ENCODE peak calls at places on chromosomes 5 and 9, in ten cellular contexts. L, D, B, Q, E, O, M, Z, A and G are unnamed samples.

GRCh38 chr5:74386571-74387334 is 253.8 kb downstream of the ENC1 start:
- DNase-seq in L (no peak), D (no peak), B (peak), Q (no peak), E (no peak), O (no peak), M (no peak), Z (no peak), A (no peak), G (no peak)

GRCh38 chr5:156706631-156707030 is 143.5 kb upstream of the PPP1R2B start:
- DNase-seq in L (no peak), D (no peak), B (no peak), Q (no peak), E (no peak), O (no peak), M (no peak), Z (no peak), A (no peak), G (no peak)

GRCh38 chr5:80346055-80346454 is 26.3 kb downstream of the SPZ1 start:
- DNase-seq in L (peak), D (peak), B (peak), Q (no peak), E (peak), O (no peak), M (peak), Z (peak), A (no peak), G (peak)

GRCh38 chr5:134784946-134785620 is 26.5 kb downstream of the DDX46 start:
- DNase-seq in L (no peak), D (no peak), B (peak), Q (no peak), E (no peak), O (no peak), M (no peak), Z (no peak), A (no peak), G (peak)

GRCh38 chr5:172772112-172772906 is 1.3 kb upstream of the DUSP1 start:
- DNase-seq in L (peak), D (peak), B (peak), Q (peak), E (peak), O (peak), M (peak), Z (peak), A (peak), G (peak)

GRCh38 chr5:42274913-42275312 is 148.3 kb upstream of the GHR start:
- DNase-seq in L (no peak), D (no peak), B (peak), Q (no peak), E (no peak), O (no peak), M (no peak), Z (no peak), A (no peak), G (peak)

GRCh38 chr5:76855961-76856360 is 6.1 kb downstream of the S100Z start:
- DNase-seq in L (no peak), D (no peak), B (no peak), Q (peak), E (peak), O (no peak), M (no peak), Z (peak), A (no peak), G (no peak)

GRCh38 chr9:99430301-99430700 is 208.2 kb downstream of the SEC61B start:
- DNase-seq in L (no peak), D (no peak), B (peak), Q (no peak), E (peak), O (no peak), M (no peak), Z (peak), A (no peak), G (no peak)

GRCh38 chr5:115657883-115658233 is 32.0 kb upstream of the TMED7 start:
- DNase-seq in L (no peak), D (no peak), B (peak), Q (no peak), E (no peak), O (no peak), M (no peak), Z (no peak), A (no peak), G (peak)

GRCh38 chr9:36836486-36836885 is 197.6 kb downstream of the PAX5 start:
- DNase-seq in L (no peak), D (no peak), B (no peak), Q (no peak), E (no peak), O (no peak), M (no peak), Z (no peak), A (no peak), G (no peak)

GRCh38 chr9:21096172-21096900 is 18.6 kb upstream of the IFNB1 start:
- DNase-seq in L (no peak), D (no peak), B (peak), Q (no peak), E (peak), O (no peak), M (no peak), Z (no peak), A (no peak), G (peak)

GRCh38 chr5:12399868-12400267 is 495.6 kb upstream of the CTNND2 start:
- DNase-seq in L (no peak), D (no peak), B (no peak), Q (no peak), E (no peak), O (no peak), M (no peak), Z (no peak), A (no peak), G (no peak)

GRCh38 chr9:136326777-136327312 is 494 bp upstream of the GPSM1 start:
- DNase-seq in L (no peak), D (no peak), B (peak), Q (no peak), E (no peak), O (no peak), M (no peak), Z (no peak), A (no peak), G (no peak)
- H3K4me3 ChIP-seq in L (no peak), D (no peak), B (peak), Q (peak), E (no peak), O (peak), M (no peak), Z (no peak), A (peak), G (peak)

GRCh38 chr9:77022783-77023440 is 3.5 kb downstream of the FOXB2 start:
- DNase-seq in L (no peak), D (no peak), B (no peak), Q (no peak), E (no peak), O (no peak), M (no peak), Z (no peak), A (no peak), G (no peak)
- TF ChIP-seq CTCF in L (no peak), D (no peak), B (peak), Q (no peak), E (no peak), O (no peak), M (no peak), Z (no peak), A (no peak), G (no peak)

GRCh38 chr5:174246743-174247142 is 201.2 kb downstream of the NSG2 start:
- DNase-seq in L (no peak), D (no peak), B (no peak), Q (no peak), E (no peak), O (no peak), M (no peak), Z (no peak), A (no peak), G (no peak)

GRCh38 chr5:174252121-174252520 is 206.6 kb downstream of the NSG2 start:
- DNase-seq in L (no peak), D (no peak), B (no peak), Q (no peak), E (no peak), O (no peak), M (no peak), Z (no peak), A (no peak), G (no peak)

GRCh38 chr5:174247239-174247638 is 201.7 kb downstream of the NSG2 start:
- DNase-seq in L (peak), D (no peak), B (no peak), Q (no peak), E (no peak), O (no peak), M (no peak), Z (no peak), A (no peak), G (no peak)

GRCh38 chr5:174245506-174245905 is 200.0 kb downstream of the NSG2 start:
- DNase-seq in L (no peak), D (no peak), B (peak), Q (no peak), E (no peak), O (no peak), M (no peak), Z (no peak), A (no peak), G (no peak)

DNA sequence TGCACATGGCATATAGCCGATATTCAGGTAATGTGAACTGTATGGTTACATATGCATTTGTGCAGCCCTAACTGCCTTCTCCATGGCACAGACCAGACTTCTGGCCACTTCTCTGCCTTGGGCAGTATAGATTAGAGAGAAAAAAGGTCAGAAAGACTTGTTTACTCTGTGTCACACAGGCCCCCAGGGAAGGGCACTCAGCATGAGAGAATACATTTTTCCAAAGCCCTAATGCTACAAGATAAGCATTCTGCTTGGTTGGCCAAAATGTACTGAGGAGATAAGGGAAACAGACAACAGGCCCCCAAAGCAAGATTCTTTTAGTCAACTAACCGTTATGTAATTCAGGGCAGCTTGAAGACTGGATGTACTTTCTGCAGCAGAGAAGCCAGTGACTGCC is 205.8 kb downstream of the NSG2 start:
- DNase-seq in L (no peak), D (no peak), B (no peak), Q (no peak), E (no peak), O (no peak), M (no peak), Z (no peak), A (no peak), G (no peak)
- H3K4me3 ChIP-seq in L (no peak), D (no peak), B (no peak), Q (no peak), E (no peak), O (no peak), M (no peak), Z (no peak), A (no peak), G (no peak)

DNA sequence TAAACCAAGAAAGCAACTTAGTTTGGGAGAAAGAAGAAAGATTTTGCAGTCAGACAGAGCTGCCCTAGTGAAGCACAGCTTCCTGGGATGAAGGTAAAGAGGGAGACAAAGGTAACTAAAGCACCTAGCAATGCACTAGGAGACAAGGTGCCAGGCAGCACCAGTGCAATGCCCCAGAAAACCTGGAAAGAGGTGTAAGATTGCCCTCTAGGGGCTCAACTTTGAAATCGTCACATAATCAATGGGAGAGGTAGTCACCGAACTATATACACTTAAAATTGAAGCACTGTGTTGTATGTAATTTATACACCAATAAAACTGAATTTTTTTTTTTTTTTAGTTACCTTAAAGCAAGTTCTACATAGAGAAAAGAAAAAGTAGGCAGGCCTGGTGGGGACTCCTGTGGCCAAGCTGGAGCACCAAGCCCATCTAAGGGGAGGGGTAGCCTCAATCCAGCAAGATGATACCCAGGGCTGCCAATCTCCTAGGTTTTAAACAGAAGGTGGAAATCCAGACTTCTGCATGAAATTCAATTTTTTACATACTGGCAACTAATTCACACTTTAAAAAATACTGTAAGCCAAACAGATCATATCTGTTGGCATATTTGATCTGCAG is 48.2 kb downstream of the CDK5RAP2 start:
- DNase-seq in L (peak), D (no peak), B (peak), Q (peak), E (peak), O (no peak), M (no peak), Z (peak), A (no peak), G (peak)
- TF ChIP-seq CTCF in L (peak), D (peak), B (peak), Q (no peak), E (peak), O (no peak), M (no peak), Z (peak), A (no peak), G (peak)

GRCh38 chr9:126612329-126612812 is 1.4 kb upstream of the LMX1B start:
- DNase-seq in L (peak), D (no peak), B (no peak), Q (no peak), E (no peak), O (no peak), M (no peak), Z (no peak), A (peak), G (no peak)

GRCh38 chr9:126612813-126613641 is 701 bp upstream of the LMX1B start:
- DNase-seq in L (no peak), D (no peak), B (no peak), Q (no peak), E (no peak), O (no peak), M (no peak), Z (no peak), A (peak), G (no peak)

GRCh38 chr9:126611592-126612328 is 2.0 kb upstream of the LMX1B start:
- DNase-seq in L (peak), D (peak), B (peak), Q (peak), E (peak), O (peak), M (peak), Z (peak), A (peak), G (peak)

GRCh38 chr9:126609711-126610388 is 3.9 kb upstream of the LMX1B start:
- DNase-seq in L (no peak), D (no peak), B (no peak), Q (no peak), E (no peak), O (no peak), M (no peak), Z (no peak), A (no peak), G (no peak)

DNA sequence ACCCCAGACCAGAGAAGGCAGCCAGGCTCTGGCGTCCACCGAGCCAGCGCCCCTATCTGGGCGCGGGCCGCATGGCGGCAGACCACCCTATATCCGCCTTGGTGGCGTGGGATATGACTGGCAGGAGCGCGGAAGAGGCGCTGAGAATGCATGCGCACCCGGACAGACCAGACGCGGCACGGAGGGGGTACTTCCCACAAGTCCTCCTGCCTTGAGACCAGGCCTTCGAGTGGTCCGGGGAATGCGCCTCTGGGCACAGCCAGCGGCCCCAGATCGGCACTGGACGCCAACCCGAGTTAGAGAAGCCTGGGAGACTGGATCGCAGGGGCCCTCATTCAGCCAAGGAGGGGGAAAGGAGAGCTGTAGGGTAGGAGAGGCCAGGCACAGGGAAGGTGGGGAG is 2.5 kb upstream of the LMX1B start:
- DNase-seq in L (peak), D (no peak), B (no peak), Q (no peak), E (no peak), O (no peak), M (no peak), Z (no peak), A (peak), G (no peak)
- H3K4me3 ChIP-seq in L (peak), D (no peak), B (no peak), Q (no peak), E (no peak), O (no peak), M (no peak), Z (no peak), A (no peak), G (no peak)

GRCh38 chr9:32350682-32351081 is 33.8 kb upstream of the ACO1 start:
- DNase-seq in L (no peak), D (no peak), B (peak), Q (no peak), E (peak), O (no peak), M (no peak), Z (no peak), A (no peak), G (peak)

GRCh38 chr9:32348289-32348688 is 36.2 kb upstream of the ACO1 start:
- DNase-seq in L (no peak), D (no peak), B (no peak), Q (no peak), E (no peak), O (no peak), M (no peak), Z (no peak), A (no peak), G (no peak)

DNA sequence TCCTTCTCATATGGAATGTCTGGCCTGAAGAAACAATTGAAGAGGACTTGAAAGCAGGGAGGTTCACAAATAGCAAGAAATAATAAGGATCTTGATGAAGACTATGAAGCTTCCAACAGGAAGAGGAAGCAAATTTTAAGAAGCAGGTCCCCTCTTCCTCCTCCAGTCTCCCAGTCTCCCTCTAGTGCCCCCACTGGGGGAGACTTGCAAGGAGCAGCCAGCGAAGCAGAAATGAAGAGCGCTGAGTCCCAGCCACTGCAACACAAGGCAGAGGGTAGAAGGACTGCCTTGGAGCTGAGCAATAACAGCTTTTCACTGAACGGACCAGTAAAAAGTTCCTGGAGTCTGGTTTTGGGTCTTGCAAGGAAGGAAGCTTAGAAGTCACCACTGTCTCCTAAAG is 32.6 kb upstream of the ACO1 start:
- DNase-seq in L (peak), D (no peak), B (no peak), Q (no peak), E (peak), O (no peak), M (no peak), Z (peak), A (no peak), G (no peak)
- TF ChIP-seq CTCF in L (peak), D (no peak), B (no peak), Q (no peak), E (peak), O (no peak), M (no peak), Z (no peak), A (no peak), G (peak)

DNA sequence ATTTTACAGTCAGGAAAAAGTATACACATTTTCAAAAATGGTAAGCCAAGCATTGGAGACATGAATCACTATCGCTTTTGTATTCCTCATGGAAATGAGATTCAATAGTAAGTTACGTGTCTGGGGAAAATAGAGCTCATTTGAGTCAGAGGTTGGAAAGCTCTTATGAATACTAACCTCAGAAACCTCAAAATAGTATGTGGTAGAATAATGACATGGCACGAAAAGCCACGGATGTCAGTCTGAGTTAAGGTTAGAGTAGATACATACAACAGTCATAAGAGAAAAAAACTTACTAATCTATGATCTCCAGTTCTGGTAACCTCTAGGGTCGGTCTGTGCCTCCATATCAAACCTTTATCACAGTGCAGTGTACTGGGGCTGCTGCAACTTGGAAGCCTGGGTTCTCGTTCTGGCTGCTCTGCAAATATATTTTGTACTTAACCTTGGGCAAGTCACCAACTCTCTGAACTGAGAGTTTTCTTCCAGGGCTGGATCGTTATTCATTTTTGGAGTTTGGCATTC is 31.7 kb downstream of the MAP1B start:
- DNase-seq in L (no peak), D (no peak), B (peak), Q (no peak), E (peak), O (no peak), M (no peak), Z (peak), A (no peak), G (peak)
- H3K4me3 ChIP-seq in L (no peak), D (no peak), B (no peak), Q (no peak), E (no peak), O (no peak), M (no peak), Z (no peak), A (no peak), G (no peak)

DNA sequence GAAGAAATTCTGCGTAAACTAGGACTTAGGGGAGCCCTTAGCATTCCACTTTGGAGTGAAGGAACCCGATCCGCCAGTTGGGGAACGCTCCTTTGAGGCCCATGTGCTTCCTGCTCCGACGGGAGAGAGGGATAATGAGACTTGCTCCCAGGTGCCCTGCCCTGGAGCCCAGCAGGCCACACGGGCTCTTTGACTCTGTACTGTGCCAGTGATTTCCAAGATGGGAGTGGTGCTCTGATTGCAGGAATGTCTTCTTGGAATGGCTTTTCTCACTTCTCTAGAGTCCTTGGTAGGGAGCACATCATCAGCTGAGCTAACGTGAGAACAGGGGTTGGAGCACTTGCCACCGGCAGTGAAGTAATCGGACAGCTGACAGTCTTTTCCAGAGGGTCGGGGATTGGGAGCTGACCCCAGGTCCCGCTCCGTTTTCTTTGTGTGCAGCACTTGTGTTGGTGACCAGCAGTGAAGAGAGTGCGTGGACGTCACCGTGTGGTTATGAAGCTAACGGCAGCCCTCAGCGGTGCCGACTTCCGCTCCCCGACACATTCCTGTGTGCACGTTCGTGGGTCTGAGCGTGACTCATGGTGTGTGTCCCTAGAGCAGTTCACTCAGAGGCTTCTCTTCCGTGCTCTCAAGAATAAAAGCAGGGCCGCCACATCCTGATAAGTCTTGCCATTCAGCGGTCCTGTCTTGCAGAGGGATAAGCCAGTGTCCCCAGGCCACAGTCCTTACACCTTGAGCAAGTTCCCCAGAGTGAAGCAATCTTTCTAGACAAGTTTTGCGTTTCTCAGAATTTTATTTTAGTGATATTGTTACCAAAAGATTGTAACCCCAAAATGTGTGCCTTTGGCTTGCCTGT is 25.6 kb downstream of the ABL1 start:
- DNase-seq in L (no peak), D (peak), B (peak), Q (peak), E (peak), O (peak), M (peak), Z (no peak), A (peak), G (peak)
- TF ChIP-seq CTCF in L (no peak), D (no peak), B (peak), Q (peak), E (no peak), O (peak), M (no peak), Z (no peak), A (no peak), G (peak)